ENCODE peak calls at places on chromosomes 7 and 10, in seven cellular contexts. M is T-helper 17 cell; A is stimulated activated CD4-positive, alpha-beta T cell treated with anti-CD3 and anti-CD28 coated beads, Interleukin-4, amount 100 ng/mL, for 4 hours; L is GM23248; R is GM03348; N is T1000; Y is stimulated activated CD8-positive, alpha-beta memory T cell treated with anti-CD3 and anti-CD28 coated beads, Interleukin-4, amount 100 ng/mL, for 1 hour. J is an unnamed sample.

GRCh38 chr10:100976906-100977305 is 7.6 kb downstream of the SEMA4G start:
- DNase-seq in R (no peak), L (no peak), N (no peak), Y (no peak), A (no peak), M (no peak), J (no peak)

GRCh38 chr10:97274828-97275227 is 17.6 kb downstream of the ARHGAP19 start:
- DNase-seq in A (no peak), Y (no peak), M (no peak), N (no peak), R (no peak), L (no peak), J (no peak)

GRCh38 chr10:16847644-16848043 is 30.4 kb upstream of the RSU1 start:
- DNase-seq in Y (no peak), N (no peak), L (peak; percentile 87), M (no peak), R (peak; percentile 63), A (no peak), J (peak; percentile 68)

GRCh38 chr7:22723171-22723601 is 3.8 kb upstream of the IL6 start:
- DNase-seq in A (no peak), Y (no peak), L (peak; percentile 58), M (no peak), R (no peak), N (no peak), J (peak; percentile 19)

GRCh38 chr10:11631890-11632587 is 20.6 kb upstream of the USP6NL start:
- DNase-seq in M (no peak), N (no peak), Y (no peak), A (no peak), L (no peak), R (no peak), J (no peak)

GRCh38 chr10:35426657-35427056 is 90.3 kb downstream of the CCNY start:
- DNase-seq in R (no peak), M (no peak), N (no peak), L (no peak), A (no peak), Y (no peak), J (no peak)

GRCh38 chr10:88745633-88746032 is 14.2 kb upstream of the LIPN start:
- DNase-seq in A (no peak), Y (no peak), L (no peak), N (no peak), R (no peak), M (no peak), J (no peak)

GRCh38 chr10:61397175-61397986 is 55.8 kb downstream of the TMEM26 start:
- DNase-seq in L (peak; percentile 84), N (no peak), Y (no peak), A (no peak), M (no peak), R (peak; percentile 6), J (peak; percentile 24)

GRCh38 chr7:113087278-113087998 is 811 bp upstream of the GPR85 start:
- DNase-seq in L (peak; percentile 94), R (peak; percentile 74), Y (no peak), N (no peak), M (no peak), A (no peak), J (peak; percentile 83)

GRCh38 chr10:54266395-54266794 is 534.6 kb downstream of the PCDH15 start:
- DNase-seq in R (no peak), Y (no peak), N (no peak), M (no peak), A (no peak), L (no peak), J (no peak)

J was measured in AG08395.